ENCODE peak calls at places on chromosome 1, in eight cellular contexts. One of them, this sample, is unnamed.

GRCh38 chr1:39159224-39160036 is 45.1 kb upstream of the MACF1 start:
- DNase-seq in LoVo: peak
- DNase-seq in activated gamma-delta T cell treated with Interleukin-2 at 50 U/mL for 16 hours: no peak
- DNase-seq in iPS-NIHi11: peak
- DNase-seq in activated CD8-positive, alpha-beta memory T cell treated with anti-CD3 and anti-CD28 coated beads, Interleukin-2, amount 10 ng/mL, durations not matched to agents 7 days and 5 days: no peak
- DNase-seq in iris pigment epithelial cell: no peak
- DNase-seq in NCI-H345: no peak
- DNase-seq in mammary epithelial cell: peak
- DNase-seq in this sample: peak

GRCh38 chr1:28910379-28911125 is 3.8 kb upstream of the EPB41 start:
- DNase-seq in LoVo: no peak
- DNase-seq in activated gamma-delta T cell treated with Interleukin-2 at 50 U/mL for 16 hours: no peak
- DNase-seq in iPS-NIHi11: no peak
- DNase-seq in activated CD8-positive, alpha-beta memory T cell treated with anti-CD3 and anti-CD28 coated beads, Interleukin-2, amount 10 ng/mL, durations not matched to agents 7 days and 5 days: no peak
- DNase-seq in iris pigment epithelial cell: no peak
- DNase-seq in NCI-H345: no peak
- DNase-seq in mammary epithelial cell: no peak
- DNase-seq in this sample: no peak

GRCh38 chr1:220307528-220308100 is 35.4 kb upstream of the RAB3GAP2 start:
- DNase-seq in LoVo: no peak
- DNase-seq in activated gamma-delta T cell treated with Interleukin-2 at 50 U/mL for 16 hours: no peak
- DNase-seq in iPS-NIHi11: no peak
- DNase-seq in activated CD8-positive, alpha-beta memory T cell treated with anti-CD3 and anti-CD28 coated beads, Interleukin-2, amount 10 ng/mL, durations not matched to agents 7 days and 5 days: no peak
- DNase-seq in iris pigment epithelial cell: no peak
- DNase-seq in NCI-H345: no peak
- DNase-seq in mammary epithelial cell: no peak
- DNase-seq in this sample: no peak

GRCh38 chr1:213570487-213570886 is 417.3 kb upstream of the PROX1 start:
- DNase-seq in LoVo: no peak
- DNase-seq in activated gamma-delta T cell treated with Interleukin-2 at 50 U/mL for 16 hours: no peak
- DNase-seq in iPS-NIHi11: no peak
- DNase-seq in activated CD8-positive, alpha-beta memory T cell treated with anti-CD3 and anti-CD28 coated beads, Interleukin-2, amount 10 ng/mL, durations not matched to agents 7 days and 5 days: no peak
- DNase-seq in iris pigment epithelial cell: no peak
- DNase-seq in NCI-H345: no peak
- DNase-seq in mammary epithelial cell: no peak
- DNase-seq in this sample: no peak

GRCh38 chr1:17990401-17990800 is 117.2 kb upstream of the IGSF21 start:
- DNase-seq in LoVo: no peak
- DNase-seq in activated gamma-delta T cell treated with Interleukin-2 at 50 U/mL for 16 hours: no peak
- DNase-seq in iPS-NIHi11: no peak
- DNase-seq in activated CD8-positive, alpha-beta memory T cell treated with anti-CD3 and anti-CD28 coated beads, Interleukin-2, amount 10 ng/mL, durations not matched to agents 7 days and 5 days: no peak
- DNase-seq in iris pigment epithelial cell: no peak
- DNase-seq in NCI-H345: no peak
- DNase-seq in mammary epithelial cell: no peak
- DNase-seq in this sample: no peak

GRCh38 chr1:181386951-181387350 is 96.4 kb upstream of the CACNA1E start:
- DNase-seq in LoVo: no peak
- DNase-seq in activated gamma-delta T cell treated with Interleukin-2 at 50 U/mL for 16 hours: no peak
- DNase-seq in iPS-NIHi11: no peak
- DNase-seq in activated CD8-positive, alpha-beta memory T cell treated with anti-CD3 and anti-CD28 coated beads, Interleukin-2, amount 10 ng/mL, durations not matched to agents 7 days and 5 days: no peak
- DNase-seq in iris pigment epithelial cell: no peak
- DNase-seq in NCI-H345: no peak
- DNase-seq in mammary epithelial cell: no peak
- DNase-seq in this sample: no peak

GRCh38 chr1:238223067-238223640 is 332.4 kb upstream of the ZP4 start:
- DNase-seq in LoVo: no peak
- DNase-seq in activated gamma-delta T cell treated with Interleukin-2 at 50 U/mL for 16 hours: no peak
- DNase-seq in iPS-NIHi11: no peak
- DNase-seq in activated CD8-positive, alpha-beta memory T cell treated with anti-CD3 and anti-CD28 coated beads, Interleukin-2, amount 10 ng/mL, durations not matched to agents 7 days and 5 days: no peak
- DNase-seq in iris pigment epithelial cell: peak
- DNase-seq in NCI-H345: no peak
- DNase-seq in mammary epithelial cell: peak
- DNase-seq in this sample: no peak

GRCh38 chr1:234918216-234918841 is 210.3 kb downstream of the TOMM20 start:
- DNase-seq in LoVo: no peak
- DNase-seq in activated gamma-delta T cell treated with Interleukin-2 at 50 U/mL for 16 hours: no peak
- DNase-seq in iPS-NIHi11: peak
- DNase-seq in activated CD8-positive, alpha-beta memory T cell treated with anti-CD3 and anti-CD28 coated beads, Interleukin-2, amount 10 ng/mL, durations not matched to agents 7 days and 5 days: no peak
- DNase-seq in iris pigment epithelial cell: no peak
- DNase-seq in NCI-H345: no peak
- DNase-seq in mammary epithelial cell: no peak
- DNase-seq in this sample: peak

GRCh38 chr1:148333875-148334338 is 149.2 kb downstream of the PPIAL4G start:
- DNase-seq in LoVo: peak
- DNase-seq in activated gamma-delta T cell treated with Interleukin-2 at 50 U/mL for 16 hours: no peak
- DNase-seq in iPS-NIHi11: no peak
- DNase-seq in activated CD8-positive, alpha-beta memory T cell treated with anti-CD3 and anti-CD28 coated beads, Interleukin-2, amount 10 ng/mL, durations not matched to agents 7 days and 5 days: no peak
- DNase-seq in iris pigment epithelial cell: no peak
- DNase-seq in NCI-H345: peak
- DNase-seq in mammary epithelial cell: no peak
- DNase-seq in this sample: no peak

GRCh38 chr1:112673589-112674439 is 645 bp upstream of the MOV10 start:
- DNase-seq in LoVo: peak
- DNase-seq in activated gamma-delta T cell treated with Interleukin-2 at 50 U/mL for 16 hours: no peak
- DNase-seq in iPS-NIHi11: no peak
- DNase-seq in activated CD8-positive, alpha-beta memory T cell treated with anti-CD3 and anti-CD28 coated beads, Interleukin-2, amount 10 ng/mL, durations not matched to agents 7 days and 5 days: no peak
- DNase-seq in iris pigment epithelial cell: peak
- DNase-seq in NCI-H345: no peak
- DNase-seq in mammary epithelial cell: peak
- DNase-seq in this sample: peak

GRCh38 chr1:206887701-206888100 is 9.5 kb upstream of the IL24 start:
- DNase-seq in LoVo: no peak
- DNase-seq in activated gamma-delta T cell treated with Interleukin-2 at 50 U/mL for 16 hours: no peak
- DNase-seq in iPS-NIHi11: no peak
- DNase-seq in activated CD8-positive, alpha-beta memory T cell treated with anti-CD3 and anti-CD28 coated beads, Interleukin-2, amount 10 ng/mL, durations not matched to agents 7 days and 5 days: no peak
- DNase-seq in iris pigment epithelial cell: peak
- DNase-seq in NCI-H345: no peak
- DNase-seq in mammary epithelial cell: peak
- DNase-seq in this sample: no peak

This sample was measured in mesendoderm.